ENCODE peak calls at places on chromosomes 2 and 18, in eight cellular contexts. Q, O, H, Y, B, C, I and F are unnamed samples.

GRCh38 chr2:70753978-70754377 is 14.0 kb downstream of the ADD2 start:
- DNase-seq in Q (no peak), O (no peak), H (no peak), Y (no peak), B (no peak), C (no peak), I (no peak), F (no peak)

GRCh38 chr2:24793752-24794477 is 690 bp downstream of the CENPO start:
- DNase-seq in Q (no peak), O (peak; percentile 24), H (peak; percentile 8), Y (no peak), B (peak; percentile 35), C (peak; percentile 70), I (no peak), F (no peak)

GRCh38 chr2:77508511-77508910 is 13.7 kb downstream of the LRRTM4 start:
- DNase-seq in Q (no peak), O (no peak), H (no peak), Y (no peak), B (no peak), C (no peak), I (no peak), F (no peak)

GRCh38 chr2:393711-394696 is 106.1 kb upstream of the ALKAL2 start:
- DNase-seq in Q (peak; percentile 60), O (no peak), H (peak; percentile 20), Y (no peak), B (no peak), C (peak; percentile 97), I (peak; percentile 62), F (no peak)

GRCh38 chr2:73141896-73142295 is 29.1 kb upstream of the RAB11FIP5 start:
- DNase-seq in Q (no peak), O (no peak), H (no peak), Y (no peak), B (no peak), C (no peak), I (no peak), F (no peak)

GRCh38 chr2:15609341-15610042 is 17.8 kb downstream of the DDX1 start:
- DNase-seq in Q (no peak), O (no peak), H (no peak), Y (no peak), B (no peak), C (no peak), I (no peak), F (no peak)

GRCh38 chr2:83016343-83017110 is 1442.6 kb downstream of the SUCLG1 start:
- DNase-seq in Q (no peak), O (peak; percentile 21), H (no peak), Y (no peak), B (no peak), C (peak; percentile 52), I (no peak), F (no peak)

GRCh38 chr2:182885771-182886170 is 19.3 kb upstream of the FRZB start:
- DNase-seq in Q (no peak), O (no peak), H (no peak), Y (no peak), B (no peak), C (no peak), I (no peak), F (no peak)

GRCh38 chr18:24632158-24632988 is 171.9 kb downstream of the HRH4 start:
- DNase-seq in Q (no peak), O (no peak), H (no peak), Y (no peak), B (no peak), C (no peak), I (no peak), F (no peak)

GRCh38 chr18:78833833-78834232 is 145.8 kb upstream of the SALL3 start:
- DNase-seq in Q (no peak), O (no peak), H (no peak), Y (no peak), B (no peak), C (no peak), I (no peak), F (no peak)

GRCh38 chr2:40488101-40488598 is 36.3 kb upstream of the SLC8A1 start:
- DNase-seq in Q (no peak), O (no peak), H (no peak), Y (no peak), B (no peak), C (no peak), I (no peak), F (no peak)